ENCODE peak calls at places on chromosomes 12 and 14, in nine cellular contexts. One of them, this sample, is unnamed.
A peak's percentile ranks its signal among the peaks of the same experiment; 100 is the strongest.

GRCh38 chr12:49057888-49058287 is 2.7 kb downstream of the KMT2D start:
- DNase-seq in AG04450: no peak
- DNase-seq in NCI-H460: no peak
- DNase-seq in Panc1: no peak
- DNase-seq in BJ: no peak
- DNase-seq in midbrain: no peak
- DNase-seq in hepatic stellate cell: no peak
- DNase-seq in T follicular helper cell: no peak
- DNase-seq in GM19239: no peak
- DNase-seq in this sample: no peak

GRCh38 chr12:21065845-21066244 is 65.1 kb upstream of the SLCO1B1 start:
- DNase-seq in AG04450: no peak
- DNase-seq in NCI-H460: no peak
- DNase-seq in Panc1: no peak
- DNase-seq in BJ: no peak
- DNase-seq in midbrain: no peak
- DNase-seq in hepatic stellate cell: peak; percentile 0
- DNase-seq in T follicular helper cell: no peak
- DNase-seq in GM19239: no peak
- DNase-seq in this sample: no peak

GRCh38 chr12:99959549-99960170 is 25.1 kb downstream of the ANKS1B start:
- DNase-seq in AG04450: no peak
- DNase-seq in NCI-H460: peak; percentile 37
- DNase-seq in Panc1: peak; percentile 30
- DNase-seq in BJ: no peak
- DNase-seq in midbrain: no peak
- DNase-seq in hepatic stellate cell: no peak
- DNase-seq in T follicular helper cell: no peak
- DNase-seq in GM19239: no peak
- DNase-seq in this sample: no peak

GRCh38 chr12:71954861-71955260 is 16.2 kb downstream of the TPH2 start:
- DNase-seq in AG04450: no peak
- DNase-seq in NCI-H460: no peak
- DNase-seq in Panc1: no peak
- DNase-seq in BJ: no peak
- DNase-seq in midbrain: no peak
- DNase-seq in hepatic stellate cell: no peak
- DNase-seq in T follicular helper cell: no peak
- DNase-seq in GM19239: no peak
- DNase-seq in this sample: no peak

GRCh38 chr14:59265808-59266207 is 77.3 kb downstream of the DAAM1 start:
- DNase-seq in AG04450: no peak
- DNase-seq in NCI-H460: no peak
- DNase-seq in Panc1: no peak
- DNase-seq in BJ: no peak
- DNase-seq in midbrain: no peak
- DNase-seq in hepatic stellate cell: no peak
- DNase-seq in T follicular helper cell: no peak
- DNase-seq in GM19239: no peak
- DNase-seq in this sample: no peak

GRCh38 chr14:68949236-68949965 is 29.7 kb downstream of the ACTN1 start:
- DNase-seq in AG04450: no peak
- DNase-seq in NCI-H460: no peak
- DNase-seq in Panc1: no peak
- DNase-seq in BJ: no peak
- DNase-seq in midbrain: no peak
- DNase-seq in hepatic stellate cell: no peak
- DNase-seq in T follicular helper cell: no peak
- DNase-seq in GM19239: no peak
- DNase-seq in this sample: no peak

GRCh38 chr14:26963696-26964095 is 365.9 kb upstream of the NOVA1 start:
- DNase-seq in AG04450: no peak
- DNase-seq in NCI-H460: no peak
- DNase-seq in Panc1: no peak
- DNase-seq in BJ: no peak
- DNase-seq in midbrain: no peak
- DNase-seq in hepatic stellate cell: no peak
- DNase-seq in T follicular helper cell: no peak
- DNase-seq in GM19239: no peak
- DNase-seq in this sample: no peak

GRCh38 chr14:23125006-23125405 is 6.0 kb upstream of the CEBPE start:
- DNase-seq in AG04450: no peak
- DNase-seq in NCI-H460: no peak
- DNase-seq in Panc1: no peak
- DNase-seq in BJ: no peak
- DNase-seq in midbrain: no peak
- DNase-seq in hepatic stellate cell: no peak
- DNase-seq in T follicular helper cell: no peak
- DNase-seq in GM19239: no peak
- DNase-seq in this sample: no peak

GRCh38 chr14:55440385-55440784 is at the start of gene TBPL2:
- DNase-seq in AG04450: no peak
- DNase-seq in NCI-H460: no peak
- DNase-seq in Panc1: no peak
- DNase-seq in BJ: no peak
- DNase-seq in midbrain: no peak
- DNase-seq in hepatic stellate cell: no peak
- DNase-seq in T follicular helper cell: no peak
- DNase-seq in GM19239: no peak
- DNase-seq in this sample: no peak

GRCh38 chr12:68467514-68467913 is 135.4 kb upstream of the MDM1 start:
- DNase-seq in AG04450: no peak
- DNase-seq in NCI-H460: no peak
- DNase-seq in Panc1: no peak
- DNase-seq in BJ: no peak
- DNase-seq in midbrain: no peak
- DNase-seq in hepatic stellate cell: no peak
- DNase-seq in T follicular helper cell: no peak
- DNase-seq in GM19239: no peak
- DNase-seq in this sample: no peak

This sample was measured in left colon.